ENCODE peak calls at places on chromosomes 7 and 10, in five cellular contexts. M is stimulated activated CD8-positive, alpha-beta memory T cell treated with anti-CD3 and anti-CD28 coated beads, Interleukin-4, amount 100 ng/mL, for 1 hour; I is naive B cell; W is EL; K is body of pancreas. V is an unnamed sample.

GRCh38 chr10:110786172-110786571 is 85.6 kb upstream of the PDCD4 start:
- DNase-seq in M (no peak), I (no peak), W (no peak), K (no peak), V (no peak)

GRCh38 chr10:92219516-92219915 is 71.4 kb downstream of the CPEB3 start:
- DNase-seq in M (no peak), I (no peak), W (no peak), K (no peak), V (no peak)

GRCh38 chr7:51140203-51140938 is 176.2 kb downstream of the COBL start:
- DNase-seq in M (no peak), I (no peak), W (no peak), K (peak), V (no peak)

GRCh38 chr7:157875230-157876179 is 538.7 kb downstream of the DNAJB6 start:
- DNase-seq in M (peak), I (no peak), W (no peak), K (no peak), V (peak)

GRCh38 chr10:52394246-52394645 is 80.2 kb downstream of the DKK1 start:
- DNase-seq in M (no peak), I (no peak), W (no peak), K (no peak), V (no peak)

GRCh38 chr7:34385385-34385784 is 272.6 kb upstream of the NPSR1 start:
- DNase-seq in M (no peak), I (no peak), W (peak), K (no peak), V (no peak)

GRCh38 chr7:123871998-123872867 is 27.3 kb downstream of the HYAL4 start:
- DNase-seq in M (no peak), I (no peak), W (peak), K (peak), V (peak)

GRCh38 chr10:110634527-110635209 is 9.5 kb upstream of the RBM20 start:
- DNase-seq in M (no peak), I (no peak), W (no peak), K (peak), V (no peak)

GRCh38 chr7:152678133-152678645 is 2.2 kb upstream of the XRCC2 start:
- DNase-seq in M (no peak), I (no peak), W (no peak), K (no peak), V (no peak)

GRCh38 chr7:151677581-151678226 is 158.0 kb upstream of the RHEB start:
- DNase-seq in M (no peak), I (no peak), W (no peak), K (peak), V (no peak)

GRCh38 chr10:78866731-78867554 is 201.8 kb upstream of the ZMIZ1 start:
- DNase-seq in M (no peak), I (no peak), W (no peak), K (no peak), V (no peak)

GRCh38 chr10:65570143-65571010 is 1355.5 kb upstream of the LRRTM3 start:
- DNase-seq in M (no peak), I (no peak), W (peak), K (peak), V (peak)

V was measured in brain microvascular endothelial cell.